ENCODE peak calls at places on chromosomes 4 and X, in five cellular contexts. B is AG10803, N is mucosa of descending colon, D is fibroblast of the aortic adventitia, K is AG04450. Z is an unnamed sample.

GRCh38 chr4:84952776-84953175 is 13.7 kb downstream of the WDFY3 start:
- DNase-seq in B (no peak), K (no peak), D (no peak), N (no peak), Z (peak; percentile 60)

GRCh38 chr4:83109480-83110221 is 4.9 kb downstream of the PLAC8 start:
- DNase-seq in D (no peak), N (peak; percentile 73), K (no peak), B (peak; percentile 35), Z (peak; percentile 54)

GRCh38 chrX:141142946-141143345 is 34.0 kb downstream of the LDOC1 start:
- DNase-seq in B (no peak), N (no peak), D (no peak), K (no peak), Z (peak; percentile 18)

GRCh38 chrX:22314211-22314610 is 41.5 kb downstream of the CBLL2 start:
- DNase-seq in K (no peak), D (peak; percentile 50), B (no peak), N (no peak), Z (peak; percentile 11)

GRCh38 chrX:68808686-68809357 is 20.0 kb upstream of the EFNB1 start:
- DNase-seq in B (peak; percentile 18), K (no peak), D (peak; percentile 47), N (no peak), Z (no peak)

GRCh38 chr4:101256222-101256621 is 91.1 kb downstream of the PPP3CA start:
- DNase-seq in K (no peak), N (no peak), B (no peak), D (no peak), Z (no peak)

GRCh38 chr4:124386163-124386562 is 326.4 kb downstream of the ANKRD50 start:
- DNase-seq in N (no peak), B (peak; percentile 2), K (no peak), D (peak; percentile 9), Z (no peak)

GRCh38 chr4:70920592-70920991 is 18.4 kb downstream of the MOB1B start:
- DNase-seq in D (no peak), B (no peak), N (no peak), K (no peak), Z (no peak)

GRCh38 chrX:119516157-119516702 is 48.0 kb downstream of the SLC25A5 start:
- DNase-seq in K (peak; percentile 30), D (peak; percentile 72), N (no peak), B (peak; percentile 64), Z (peak; percentile 66)

GRCh38 chrX:37993857-37994619 is 12.3 kb upstream of the SYTL5 start:
- DNase-seq in K (no peak), N (peak; percentile 71), B (no peak), D (no peak), Z (peak; percentile 63)

GRCh38 chrX:1397441-1397840 is 5.5 kb upstream of the SLC25A6 start:
- DNase-seq in N (peak; percentile 14), B (no peak), K (no peak), D (no peak), Z (no peak)

GRCh38 chrX:3066555-3066954 is 25.3 kb downstream of the ARSF start:
- DNase-seq in K (no peak), N (no peak), B (peak; percentile 2), D (peak; percentile 0), Z (peak; percentile 3)

GRCh38 chr4:162485486-162485885 is 321.7 kb upstream of the FSTL5 start:
- DNase-seq in D (no peak), B (no peak), K (no peak), N (no peak), Z (peak; percentile 67)

GRCh38 chrX:81174286-81174685 is 27.4 kb downstream of the HMGN5 start:
- DNase-seq in K (no peak), B (peak; percentile 13), N (no peak), D (peak; percentile 51), Z (peak; percentile 27)

GRCh38 chr4:3010998-3011397 is 47.6 kb downstream of the GRK4 start:
- DNase-seq in N (no peak), K (peak; percentile 38), D (peak; percentile 81), B (peak; percentile 89), Z (peak; percentile 91)

GRCh38 chr4:113684534-113685091 is 76.9 kb downstream of the CAMK2D start:
- DNase-seq in K (no peak), N (peak; percentile 52), B (peak; percentile 75), D (peak; percentile 56), Z (peak; percentile 38)
- TF ChIP-seq CTCF in K (peak; percentile 58), N (no peak), B (peak; percentile 53), D (peak; percentile 53), Z (peak; percentile 29)

GRCh38 chrX:7047951-7048350 is 99.6 kb upstream of the STS start:
- DNase-seq in N (no peak), D (no peak), B (no peak), K (no peak), Z (peak; percentile 13)
- TF ChIP-seq CTCF in N (no peak), D (no peak), B (no peak), K (no peak), Z (no peak)

GRCh38 chr4:128287871-128288688 is 467 bp upstream of the PGRMC2 start:
- DNase-seq in N (peak; percentile 99), D (peak; percentile 99), B (peak; percentile 100), K (peak; percentile 98), Z (peak; percentile 99)
- TF ChIP-seq CTCF in N (no peak), D (peak; percentile 36), B (peak; percentile 25), K (peak; percentile 37), Z (peak; percentile 19)

DNA sequence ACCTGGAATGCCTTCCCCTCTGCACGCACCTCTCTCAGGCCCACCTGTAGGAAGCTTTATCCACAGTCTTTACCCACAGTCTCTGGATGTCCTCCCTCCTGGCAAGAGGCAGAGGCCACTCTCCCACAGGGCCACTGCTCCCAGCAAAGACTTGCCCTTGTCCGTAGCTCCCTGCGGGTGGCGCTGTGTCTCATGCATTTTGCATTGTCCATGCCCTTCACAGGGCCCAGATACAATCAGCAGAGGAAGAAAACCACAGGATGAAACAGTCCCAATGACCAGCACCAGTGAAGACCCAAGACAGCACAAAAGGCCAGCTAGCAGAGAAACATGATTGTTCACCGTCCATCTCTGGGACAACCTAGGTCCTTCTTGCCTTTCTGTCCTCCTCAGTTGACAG is 2.1 kb upstream of the NSG1 start:
- DNase-seq in N (no peak), B (no peak), D (no peak), K (no peak), Z (peak; percentile 79)
- TF ChIP-seq CTCF in N (no peak), B (peak; percentile 14), D (no peak), K (peak; percentile 14), Z (peak; percentile 67)

DNA sequence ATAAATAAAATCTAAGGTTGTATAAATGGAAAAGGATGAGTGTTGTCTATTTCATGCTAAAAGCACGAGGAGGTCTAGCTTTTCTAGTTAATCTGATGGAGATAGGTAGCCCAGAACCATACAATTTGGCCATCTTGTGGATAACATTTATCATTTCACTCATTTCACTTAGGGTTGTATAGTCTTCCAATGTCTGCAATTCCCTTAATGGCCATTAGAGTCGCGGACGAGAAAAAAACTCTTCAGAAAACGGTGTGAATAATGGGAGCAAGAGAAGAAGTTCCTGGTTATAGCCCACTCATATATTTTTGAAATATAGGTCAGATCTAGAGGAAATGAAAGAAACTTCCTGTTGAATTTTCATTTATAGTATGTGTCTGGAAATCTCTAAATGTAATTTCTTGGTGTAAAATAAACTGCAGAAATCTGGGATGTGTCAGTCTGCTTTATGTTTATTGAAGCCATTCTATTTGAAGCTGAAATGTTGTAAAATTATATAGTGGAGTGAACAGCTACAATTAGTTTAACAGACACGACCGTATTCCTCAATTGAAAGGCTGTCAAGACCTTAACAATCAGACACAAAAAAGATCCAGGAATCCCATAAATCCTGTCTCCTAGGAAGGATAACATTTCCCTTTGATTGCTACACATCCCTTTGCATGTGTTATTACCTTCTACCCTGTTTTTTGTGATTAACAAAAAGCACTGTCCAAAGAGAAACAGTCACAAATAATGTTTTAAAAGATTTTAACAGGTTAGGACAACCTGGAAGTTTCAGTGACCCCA is 47.7 kb upstream of the MGST2 start:
- DNase-seq in N (no peak), K (no peak), D (peak; percentile 33), B (no peak), Z (no peak)
- TF ChIP-seq CTCF in N (no peak), K (peak; percentile 41), D (peak; percentile 60), B (peak; percentile 44), Z (peak; percentile 32)

GRCh38 chr4:113064244-113064643 is 14.8 kb downstream of the ANK2 start:
- DNase-seq in D (no peak), N (no peak), B (no peak), K (no peak), Z (no peak)

GRCh38 chr4:113056318-113056717 is 6.9 kb downstream of the ANK2 start:
- DNase-seq in N (no peak), K (no peak), B (no peak), D (no peak), Z (no peak)

GRCh38 chr4:113059783-113060182 is 10.3 kb downstream of the ANK2 start:
- DNase-seq in N (no peak), D (no peak), K (no peak), B (no peak), Z (no peak)

GRCh38 chr4:113057891-113058290 is 8.4 kb downstream of the ANK2 start:
- DNase-seq in K (no peak), D (peak; percentile 10), B (peak; percentile 16), N (no peak), Z (peak; percentile 37)

GRCh38 chr4:113060853-113061252 is 11.4 kb downstream of the ANK2 start:
- DNase-seq in D (no peak), B (no peak), N (no peak), K (no peak), Z (no peak)
- TF ChIP-seq CTCF in D (no peak), B (no peak), N (no peak), K (no peak), Z (no peak)

GRCh38 chr4:77697860-77698599 is 92.4 kb downstream of the CXCL13 start:
- DNase-seq in K (peak; percentile 32), N (peak; percentile 33), B (peak; percentile 72), D (peak; percentile 81), Z (peak; percentile 78)
- TF ChIP-seq CTCF in K (peak; percentile 64), N (peak; percentile 17), B (peak; percentile 76), D (peak; percentile 67), Z (peak; percentile 74)

GRCh38 chr4:4480685-4481393 is 61.0 kb downstream of the STX18 start:
- DNase-seq in B (peak; percentile 61), K (no peak), N (no peak), D (peak; percentile 51), Z (no peak)
- TF ChIP-seq CTCF in B (peak; percentile 77), K (peak; percentile 71), N (no peak), D (peak; percentile 73), Z (peak; percentile 22)